ENCODE peak calls at places on chromosomes 6 and 20, in ten cellular contexts. One of them, this sample, is unnamed.

GRCh38 chr6:40343887-40344565 is 243.1 kb downstream of the LRFN2 start:
- DNase-seq in AG09309: no peak
- DNase-seq in uterus: no peak
- DNase-seq in bronchial epithelial cell: no peak
- DNase-seq in HFF-Myc: no peak
- DNase-seq in psoas muscle: no peak
- DNase-seq in astrocyte of the spinal cord: no peak
- DNase-seq in fibroblast of mammary gland: no peak
- DNase-seq in lung: no peak
- DNase-seq in H1: peak; percentile 48
- DNase-seq in this sample: no peak

GRCh38 chr20:57259179-57260021 is 7.0 kb downstream of the BMP7 start:
- DNase-seq in lung: no peak
- DNase-seq in AG09309: no peak
- DNase-seq in H1: no peak
- DNase-seq in HFF-Myc: no peak
- DNase-seq in bronchial epithelial cell: no peak
- DNase-seq in astrocyte of the spinal cord: no peak
- DNase-seq in fibroblast of mammary gland: no peak
- DNase-seq in uterus: no peak
- DNase-seq in psoas muscle: no peak
- DNase-seq in this sample: no peak

GRCh38 chr6:167221408-167222201 is 63.8 kb upstream of the GPR31 start:
- DNase-seq in H1: no peak
- DNase-seq in uterus: no peak
- DNase-seq in astrocyte of the spinal cord: no peak
- DNase-seq in fibroblast of mammary gland: no peak
- DNase-seq in lung: no peak
- DNase-seq in bronchial epithelial cell: no peak
- DNase-seq in HFF-Myc: no peak
- DNase-seq in psoas muscle: no peak
- DNase-seq in AG09309: no peak
- DNase-seq in this sample: no peak

GRCh38 chr6:153976921-153977693 is 61.9 kb upstream of the OPRM1 start:
- DNase-seq in astrocyte of the spinal cord: peak; percentile 44
- DNase-seq in uterus: no peak
- DNase-seq in H1: no peak
- DNase-seq in psoas muscle: no peak
- DNase-seq in fibroblast of mammary gland: peak; percentile 84
- DNase-seq in AG09309: no peak
- DNase-seq in lung: no peak
- DNase-seq in bronchial epithelial cell: peak; percentile 26
- DNase-seq in HFF-Myc: peak; percentile 41
- DNase-seq in this sample: peak; percentile 9

GRCh38 chr20:49437057-49437456 is 45.4 kb downstream of the KCNB1 start:
- DNase-seq in psoas muscle: no peak
- DNase-seq in uterus: no peak
- DNase-seq in astrocyte of the spinal cord: no peak
- DNase-seq in H1: no peak
- DNase-seq in AG09309: no peak
- DNase-seq in HFF-Myc: no peak
- DNase-seq in lung: no peak
- DNase-seq in fibroblast of mammary gland: no peak
- DNase-seq in bronchial epithelial cell: no peak
- DNase-seq in this sample: no peak

GRCh38 chr6:167966540-167966905 is 30.9 kb upstream of the KIF25 start:
- DNase-seq in lung: no peak
- DNase-seq in astrocyte of the spinal cord: no peak
- DNase-seq in H1: no peak
- DNase-seq in bronchial epithelial cell: no peak
- DNase-seq in psoas muscle: no peak
- DNase-seq in HFF-Myc: no peak
- DNase-seq in fibroblast of mammary gland: no peak
- DNase-seq in AG09309: no peak
- DNase-seq in uterus: no peak
- DNase-seq in this sample: no peak

GRCh38 chr6:17101422-17102257 is at the start of gene STMND1:
- DNase-seq in H1: peak; percentile 64
- DNase-seq in fibroblast of mammary gland: peak; percentile 20
- DNase-seq in lung: peak; percentile 57
- DNase-seq in AG09309: no peak
- DNase-seq in bronchial epithelial cell: peak; percentile 67
- DNase-seq in astrocyte of the spinal cord: peak; percentile 32
- DNase-seq in HFF-Myc: no peak
- DNase-seq in uterus: peak; percentile 43
- DNase-seq in psoas muscle: peak; percentile 26
- DNase-seq in this sample: peak; percentile 53

GRCh38 chr6:42251500-42251899 is 33.8 kb upstream of the MRPS10 start:
- DNase-seq in uterus: no peak
- DNase-seq in astrocyte of the spinal cord: peak; percentile 23
- DNase-seq in HFF-Myc: no peak
- DNase-seq in bronchial epithelial cell: no peak
- DNase-seq in H1: no peak
- DNase-seq in fibroblast of mammary gland: no peak
- DNase-seq in psoas muscle: no peak
- DNase-seq in AG09309: peak; percentile 34
- DNase-seq in lung: no peak
- DNase-seq in this sample: no peak

GRCh38 chr6:11224252-11224965 is 8.1 kb downstream of the NEDD9 start:
- DNase-seq in AG09309: no peak
- DNase-seq in lung: no peak
- DNase-seq in bronchial epithelial cell: peak; percentile 69
- DNase-seq in HFF-Myc: no peak
- DNase-seq in uterus: no peak
- DNase-seq in H1: no peak
- DNase-seq in fibroblast of mammary gland: peak; percentile 27
- DNase-seq in psoas muscle: no peak
- DNase-seq in astrocyte of the spinal cord: peak; percentile 59
- DNase-seq in this sample: no peak

DNA sequence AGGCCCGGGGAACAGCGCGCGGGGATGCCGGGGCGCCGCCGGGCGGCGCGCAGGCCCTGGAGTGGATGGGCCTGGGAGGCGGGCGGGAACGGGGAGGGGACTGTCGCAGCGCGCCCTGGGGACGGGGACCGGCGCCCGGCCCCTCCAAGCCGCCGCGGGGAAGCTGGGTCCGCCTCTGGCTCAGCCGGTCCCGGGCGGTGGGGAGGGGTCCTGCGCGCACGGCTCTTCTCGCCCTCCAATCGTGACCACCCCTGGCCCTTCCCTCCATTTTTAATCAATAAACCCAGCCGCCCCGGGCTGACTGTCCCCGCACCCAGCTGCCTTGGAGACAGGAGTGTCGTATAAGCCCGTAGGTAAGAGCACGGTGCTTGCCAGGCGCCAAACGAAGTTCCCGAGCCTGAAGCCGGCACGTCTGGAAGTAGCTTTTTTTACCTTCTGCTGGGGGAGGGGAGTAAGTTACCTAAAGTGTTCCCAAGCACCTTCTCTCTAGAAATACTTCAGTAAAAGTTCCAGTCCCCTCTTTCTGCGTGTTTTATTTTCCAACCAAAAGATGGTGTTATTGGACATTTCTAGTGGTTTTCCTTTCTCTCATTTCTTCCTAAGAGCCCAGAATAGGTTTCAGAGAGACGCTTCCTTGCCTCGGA is 780 bp upstream of the TAF4 start:
- DNase-seq in fibroblast of mammary gland: no peak
- DNase-seq in AG09309: no peak
- DNase-seq in uterus: peak; percentile 37
- DNase-seq in HFF-Myc: no peak
- DNase-seq in lung: peak; percentile 57
- DNase-seq in H1: peak; percentile 79
- DNase-seq in bronchial epithelial cell: peak; percentile 43
- DNase-seq in astrocyte of the spinal cord: peak; percentile 44
- DNase-seq in psoas muscle: peak; percentile 43
- DNase-seq in this sample: peak; percentile 25
- H3K4me3 ChIP-seq in fibroblast of mammary gland: peak overlapping the region; percentile 55
- H3K4me3 ChIP-seq in AG09309: peak overlapping the region; percentile 71
- H3K4me3 ChIP-seq in uterus: peak overlapping the region; percentile 40
- H3K4me3 ChIP-seq in HFF-Myc: peak overlapping the region; percentile 61
- H3K4me3 ChIP-seq in lung: peak overlapping the region; percentile 55
- H3K4me3 ChIP-seq in H1: peak overlapping the region; percentile 71
- H3K4me3 ChIP-seq in bronchial epithelial cell: peak overlapping the region; percentile 59
- H3K4me3 ChIP-seq in astrocyte of the spinal cord: peak overlapping the region; percentile 58
- H3K4me3 ChIP-seq in psoas muscle: peak overlapping the region; percentile 70
- H3K4me3 ChIP-seq in this sample: peak overlapping the region; percentile 61

DNA sequence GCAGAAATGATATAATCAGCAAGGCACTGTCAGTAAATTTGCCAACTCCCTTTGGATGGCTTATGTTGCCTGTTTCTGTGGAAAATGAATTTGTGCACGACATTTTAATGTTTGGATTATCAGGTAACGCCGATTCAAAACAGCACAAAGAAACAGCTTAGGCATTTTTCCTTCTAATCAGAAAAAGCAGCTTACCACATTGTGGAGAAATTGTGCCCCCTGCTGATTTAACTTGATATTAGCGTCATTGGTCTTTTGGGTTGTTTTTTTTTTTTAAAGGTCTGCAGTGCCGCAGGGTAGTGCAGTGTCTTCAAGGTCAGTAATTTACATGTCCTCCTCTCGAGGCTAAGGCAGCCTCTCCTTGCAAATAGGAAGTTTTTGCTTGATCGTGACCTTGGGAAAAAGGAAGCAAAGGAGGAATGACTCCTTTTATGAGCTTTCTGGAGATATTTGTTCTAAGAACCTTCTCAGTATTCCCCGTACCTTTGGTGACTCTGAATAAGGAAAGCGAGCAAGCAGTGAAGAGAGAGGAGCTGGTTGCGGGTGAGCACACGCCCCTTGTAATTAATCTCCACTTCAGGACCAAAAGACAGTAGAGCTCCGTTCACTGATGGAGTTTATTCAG is 79.1 kb downstream of the ELOVL4 start:
- DNase-seq in psoas muscle: no peak
- DNase-seq in fibroblast of mammary gland: peak; percentile 75
- DNase-seq in uterus: no peak
- DNase-seq in astrocyte of the spinal cord: peak; percentile 77
- DNase-seq in lung: no peak
- DNase-seq in HFF-Myc: peak; percentile 69
- DNase-seq in bronchial epithelial cell: peak; percentile 74
- DNase-seq in AG09309: peak; percentile 23
- DNase-seq in H1: peak; percentile 49
- DNase-seq in this sample: peak; percentile 62
- H3K4me3 ChIP-seq in psoas muscle: no peak overlapping the region
- H3K4me3 ChIP-seq in fibroblast of mammary gland: peak overlapping the region; percentile 31
- H3K4me3 ChIP-seq in uterus: no peak overlapping the region
- H3K4me3 ChIP-seq in astrocyte of the spinal cord: peak overlapping the region; percentile 12
- H3K4me3 ChIP-seq in lung: no peak overlapping the region
- H3K4me3 ChIP-seq in HFF-Myc: no peak overlapping the region
- H3K4me3 ChIP-seq in bronchial epithelial cell: no peak overlapping the region
- H3K4me3 ChIP-seq in AG09309: no peak overlapping the region
- H3K4me3 ChIP-seq in H1: no peak overlapping the region
- H3K4me3 ChIP-seq in this sample: no peak overlapping the region

DNA sequence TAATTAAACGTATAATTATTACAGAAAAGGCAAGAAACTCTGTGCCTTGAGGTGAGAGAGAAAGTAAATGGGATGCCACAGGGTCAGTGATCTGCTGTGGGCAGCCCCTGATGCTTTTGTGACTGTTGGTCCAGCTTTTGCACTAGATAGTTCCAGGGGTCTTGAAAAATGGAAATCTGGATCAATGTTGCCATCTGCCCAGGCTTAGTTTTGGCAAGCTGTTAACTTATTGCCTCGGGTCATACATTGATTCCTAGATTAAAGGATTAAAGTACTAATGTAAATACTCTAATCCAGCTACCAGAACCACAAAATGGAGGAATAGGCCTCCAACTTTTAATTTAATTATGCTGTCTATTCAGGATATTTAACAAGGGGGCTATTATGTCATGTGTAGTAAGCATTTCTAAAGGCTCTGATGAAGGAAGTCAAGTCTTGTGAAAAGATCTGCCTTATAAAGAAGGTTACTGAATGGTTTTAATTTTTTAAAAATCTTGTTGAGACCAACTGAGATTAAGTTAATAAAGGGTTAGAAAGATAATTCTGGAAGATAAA is 376.0 kb upstream of the HS3ST5 start:
- DNase-seq in uterus: no peak
- DNase-seq in psoas muscle: no peak
- DNase-seq in lung: no peak
- DNase-seq in HFF-Myc: no peak
- DNase-seq in H1: no peak
- DNase-seq in fibroblast of mammary gland: no peak
- DNase-seq in bronchial epithelial cell: no peak
- DNase-seq in AG09309: no peak
- DNase-seq in astrocyte of the spinal cord: no peak
- DNase-seq in this sample: no peak
- H3K4me3 ChIP-seq in uterus: no peak overlapping the region
- H3K4me3 ChIP-seq in psoas muscle: no peak overlapping the region
- H3K4me3 ChIP-seq in lung: no peak overlapping the region
- H3K4me3 ChIP-seq in HFF-Myc: no peak overlapping the region
- H3K4me3 ChIP-seq in H1: no peak overlapping the region
- H3K4me3 ChIP-seq in fibroblast of mammary gland: no peak overlapping the region
- H3K4me3 ChIP-seq in bronchial epithelial cell: no peak overlapping the region
- H3K4me3 ChIP-seq in AG09309: no peak overlapping the region
- H3K4me3 ChIP-seq in astrocyte of the spinal cord: no peak overlapping the region
- H3K4me3 ChIP-seq in this sample: no peak overlapping the region

GRCh38 chr6:139144490-139145085 is 9.7 kb downstream of the HECA start:
- DNase-seq in HFF-Myc: no peak
- DNase-seq in lung: no peak
- DNase-seq in AG09309: no peak
- DNase-seq in uterus: no peak
- DNase-seq in astrocyte of the spinal cord: no peak
- DNase-seq in bronchial epithelial cell: no peak
- DNase-seq in H1: no peak
- DNase-seq in fibroblast of mammary gland: no peak
- DNase-seq in psoas muscle: no peak
- DNase-seq in this sample: no peak
- H3K4me3 ChIP-seq in HFF-Myc: no peak overlapping the region
- H3K4me3 ChIP-seq in lung: no peak overlapping the region
- H3K4me3 ChIP-seq in AG09309: no peak overlapping the region
- H3K4me3 ChIP-seq in uterus: no peak overlapping the region
- H3K4me3 ChIP-seq in astrocyte of the spinal cord: no peak overlapping the region
- H3K4me3 ChIP-seq in bronchial epithelial cell: no peak overlapping the region
- H3K4me3 ChIP-seq in H1: no peak overlapping the region
- H3K4me3 ChIP-seq in fibroblast of mammary gland: no peak overlapping the region
- H3K4me3 ChIP-seq in psoas muscle: no peak overlapping the region
- H3K4me3 ChIP-seq in this sample: no peak overlapping the region

GRCh38 chr6:106102034-106102433 is 15.9 kb downstream of the PRDM1 start:
- DNase-seq in psoas muscle: no peak
- DNase-seq in HFF-Myc: no peak
- DNase-seq in uterus: no peak
- DNase-seq in AG09309: no peak
- DNase-seq in lung: no peak
- DNase-seq in bronchial epithelial cell: no peak
- DNase-seq in H1: no peak
- DNase-seq in astrocyte of the spinal cord: no peak
- DNase-seq in fibroblast of mammary gland: no peak
- DNase-seq in this sample: no peak
- H3K4me3 ChIP-seq in psoas muscle: no peak overlapping the region
- H3K4me3 ChIP-seq in HFF-Myc: no peak overlapping the region
- H3K4me3 ChIP-seq in uterus: no peak overlapping the region
- H3K4me3 ChIP-seq in AG09309: no peak overlapping the region
- H3K4me3 ChIP-seq in lung: no peak overlapping the region
- H3K4me3 ChIP-seq in bronchial epithelial cell: no peak overlapping the region
- H3K4me3 ChIP-seq in H1: no peak overlapping the region
- H3K4me3 ChIP-seq in astrocyte of the spinal cord: no peak overlapping the region
- H3K4me3 ChIP-seq in fibroblast of mammary gland: no peak overlapping the region
- H3K4me3 ChIP-seq in this sample: no peak overlapping the region